ENCODE peak calls at places on chromosomes 7 and 10, in six cellular contexts. W, I, H, X, N and E are unnamed samples. For H3K27me3, the result is how much of the 10 kb centered on the place peaks cover.

GRCh38 chr7:4694653-4695335 is 12.7 kb downstream of the FOXK1 start:
- DNase-seq in W (no peak), I (no peak), H (no peak), X (no peak), N (peak), E (no peak)

GRCh38 chr10:70191161-70191770 is 21.0 kb upstream of the SAR1A start:
- DNase-seq in W (no peak), I (no peak), H (no peak), X (no peak), N (no peak), E (no peak)

GRCh38 chr10:75295901-75296441 is 60.2 kb upstream of the COMTD1 start:
- DNase-seq in W (no peak), I (no peak), H (no peak), X (no peak), N (no peak), E (no peak)

GRCh38 chr10:72121389-72121788 is 33.0 kb upstream of the SPOCK2 start:
- DNase-seq in W (no peak), I (no peak), H (no peak), X (no peak), N (no peak), E (no peak)

GRCh38 chr10:76020629-76021028 is 589.2 kb downstream of the LRMDA start:
- DNase-seq in W (no peak), I (no peak), H (no peak), X (no peak), N (no peak), E (no peak)

GRCh38 chr7:46934198-46934825 is 647.6 kb downstream of the TNS3 start:
- DNase-seq in W (no peak), I (no peak), H (no peak), X (no peak), N (no peak), E (no peak)

GRCh38 chr10:113907166-113907565 is 52.7 kb downstream of the NHLRC2 start:
- DNase-seq in W (no peak), I (no peak), H (no peak), X (no peak), N (no peak), E (no peak)

GRCh38 chr7:29969706-29970105 is 19.9 kb downstream of the SCRN1 start:
- DNase-seq in W (no peak), I (no peak), H (no peak), X (no peak), N (no peak), E (no peak)

GRCh38 chr10:28410420-28411135 is 107.7 kb upstream of the MPP7 start:
- DNase-seq in W (peak), I (no peak), H (no peak), X (no peak), N (no peak), E (no peak)

GRCh38 chr10:28790146-28790545 is 112.8 kb downstream of the BAMBI start:
- DNase-seq in W (no peak), I (no peak), H (no peak), X (no peak), N (no peak), E (no peak)

GRCh38 chr10:86291616-86292340 is 74.8 kb downstream of the GRID1 start:
- DNase-seq in W (no peak), I (no peak), H (no peak), X (no peak), N (peak), E (peak)

GRCh38 chr7:81802251-81802650 is 32.4 kb upstream of the HGF start:
- DNase-seq in W (no peak), I (no peak), H (no peak), X (no peak), N (no peak), E (no peak)

GRCh38 chr7:94311545-94311944 is 83.2 kb upstream of the COL1A2 start:
- DNase-seq in W (no peak), I (no peak), H (no peak), X (no peak), N (no peak), E (no peak)

GRCh38 chr7:134288265-134288664 is 28.5 kb downstream of the SLC35B4 start:
- DNase-seq in W (no peak), I (no peak), H (no peak), X (no peak), N (no peak), E (no peak)

GRCh38 chr10:22324413-22324812 is 3.5 kb downstream of the BMI1 start:
- DNase-seq in W (no peak), I (no peak), H (no peak), X (no peak), N (no peak), E (no peak)

GRCh38 chr10:119103687-119104652 is at the start of gene DENND10:
- DNase-seq in W (peak), I (peak), H (peak), X (peak), N (peak), E (peak)

GRCh38 chr7:102927303-102927933 is 14.6 kb downstream of the LRRC17 start:
- DNase-seq in W (no peak), I (no peak), H (no peak), X (no peak), N (no peak), E (no peak)

GRCh38 chr7:47945261-47946015 is 2.8 kb downstream of the PKD1L1 start:
- DNase-seq in W (peak), I (peak), H (peak), X (peak), N (peak), E (peak)

GRCh38 chr7:119974972-119975371 is 298.0 kb upstream of the KCND2 start:
- DNase-seq in W (no peak), I (no peak), H (no peak), X (no peak), N (no peak), E (no peak)

GRCh38 chr7:117164578-117164977 is 158.3 kb downstream of the WNT2 start:
- DNase-seq in W (no peak), I (no peak), H (no peak), X (no peak), N (no peak), E (no peak)

GRCh38 chr7:24718977-24719491 is 38.2 kb downstream of the GSDME start:
- DNase-seq in W (no peak), I (no peak), H (no peak), X (no peak), N (no peak), E (no peak)

GRCh38 chr7:118259115-118259514 is 34.6 kb downstream of the ANKRD7 start:
- DNase-seq in W (no peak), I (no peak), H (no peak), X (no peak), N (no peak), E (no peak)

GRCh38 chr10:102764340-102765257 is 20.9 kb downstream of the WBP1L start:
- DNase-seq in W (no peak), I (no peak), H (no peak), X (no peak), N (no peak), E (no peak)

GRCh38 chr7:74575083-74575803 is 82.3 kb upstream of the GTF2I start:
- DNase-seq in W (peak), I (no peak), H (peak), X (no peak), N (no peak), E (no peak)

GRCh38 chr10:117186832-117187615 is 10.3 kb upstream of the KCNK18 start:
- DNase-seq in W (no peak), I (no peak), H (no peak), X (no peak), N (no peak), E (no peak)

GRCh38 chr7:98423043-98423442 is 22.2 kb upstream of the BAIAP2L1 start:
- DNase-seq in W (no peak), I (no peak), H (peak), X (no peak), N (no peak), E (no peak)

GRCh38 chr10:80408198-80409085 is at the start of gene PRXL2A:
- DNase-seq in W (peak), I (peak), H (peak), X (peak), N (peak), E (peak)

GRCh38 chr10:118903251-118903650 is 126.3 kb upstream of the NANOS1 start:
- DNase-seq in W (no peak), I (no peak), H (no peak), X (no peak), N (no peak), E (no peak)

DNA sequence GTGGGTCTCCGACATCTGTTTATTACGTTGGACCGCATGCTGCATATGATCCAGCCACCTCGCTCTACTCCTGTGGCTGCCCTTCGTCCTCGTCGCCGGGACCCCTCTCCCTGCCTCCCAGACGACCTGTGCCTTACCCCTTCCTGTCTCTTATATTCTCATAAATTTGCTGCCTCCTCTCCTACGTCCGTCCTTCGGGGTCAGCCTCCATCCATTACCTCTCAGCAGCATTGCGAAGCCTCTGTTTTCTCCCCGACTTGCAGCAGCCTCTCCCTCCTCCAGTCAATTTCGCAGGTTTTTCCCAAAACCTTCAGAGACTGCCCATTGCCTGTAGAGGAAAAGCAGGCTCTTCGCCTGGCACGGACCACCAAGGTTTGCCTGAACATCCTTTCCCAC is 39.4 kb upstream of the LEP start:
- DNase-seq in W (no peak), I (no peak), H (no peak), X (no peak), N (no peak), E (no peak)
- H3K27me3 ChIP-seq in W (under half), I (under half), H (half or more), X (under half), N (under half), E (under half)

DNA sequence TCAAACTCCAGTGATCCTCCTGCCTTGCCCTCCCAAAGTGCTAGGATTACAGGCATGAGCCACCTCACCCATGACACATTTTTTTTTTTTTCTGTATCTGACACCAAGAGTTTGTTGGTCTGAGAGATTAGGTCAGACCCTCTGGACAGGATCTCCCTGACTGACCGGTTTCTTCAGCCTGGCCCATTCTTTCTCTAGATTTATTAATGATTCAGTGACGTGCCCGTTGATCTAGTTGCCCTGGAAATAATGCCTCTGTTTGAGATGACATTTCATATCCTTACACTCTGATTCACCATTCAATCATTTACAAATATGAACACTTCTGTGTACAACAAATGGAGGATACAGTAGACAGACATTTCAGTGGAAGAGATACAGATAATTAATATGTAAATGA is 1.4 kb upstream of the ZNF212 start:
- DNase-seq in W (no peak), I (no peak), H (no peak), X (no peak), N (no peak), E (no peak)
- H3K27ac ChIP-seq in W (no peak), I (no peak), H (no peak), X (no peak), N (no peak), E (no peak)

GRCh38 chr7:157633465-157634185 is 296.8 kb downstream of the DNAJB6 start:
- DNase-seq in W (no peak), I (no peak), H (no peak), X (no peak), N (no peak), E (no peak)
- H3K27me3 ChIP-seq in W (under half), I (under half), H (half or more), X (under half), N (under half), E (under half)

DNA sequence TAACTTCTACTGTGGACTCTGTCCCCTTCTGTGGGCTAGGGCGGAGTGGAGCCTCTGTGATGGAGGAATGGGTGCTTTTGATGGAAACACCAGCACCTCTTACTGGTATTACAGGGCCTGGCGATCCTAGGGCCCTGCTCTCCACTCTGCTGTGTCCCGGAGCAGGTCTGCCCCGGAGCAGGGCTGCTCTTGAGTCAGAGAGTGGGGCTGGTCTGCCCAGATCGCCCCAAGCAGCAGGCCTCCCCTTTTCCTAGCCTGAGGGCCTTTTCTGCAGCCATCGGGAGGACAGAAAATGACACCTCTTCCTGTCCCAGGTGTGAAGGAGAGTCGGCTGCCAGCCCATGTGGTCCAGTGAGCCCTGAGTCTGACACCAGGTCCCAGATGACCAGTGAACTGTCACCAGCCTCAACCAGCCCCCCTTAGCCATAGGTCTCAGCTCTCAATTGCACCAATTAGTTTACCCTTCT is 1.4 kb downstream of the ZNF282 start:
- DNase-seq in W (peak), I (no peak), H (peak), X (no peak), N (no peak), E (no peak)
- H3K27ac ChIP-seq in W (peak), I (peak), H (peak), X (peak), N (peak), E (no peak)

GRCh38 chr10:10798021-10798420 is 219.7 kb upstream of the CELF2 start:
- DNase-seq in W (no peak), I (no peak), H (no peak), X (no peak), N (peak), E (no peak)

GRCh38 chr10:10797467-10797866 is 220.2 kb upstream of the CELF2 start:
- DNase-seq in W (no peak), I (no peak), H (no peak), X (no peak), N (peak), E (no peak)

GRCh38 chr10:10796774-10797415 is 220.8 kb upstream of the CELF2 start:
- DNase-seq in W (no peak), I (no peak), H (no peak), X (no peak), N (no peak), E (no peak)

GRCh38 chr10:10794776-10795175 is 222.9 kb upstream of the CELF2 start:
- DNase-seq in W (peak), I (no peak), H (no peak), X (no peak), N (no peak), E (no peak)

DNA sequence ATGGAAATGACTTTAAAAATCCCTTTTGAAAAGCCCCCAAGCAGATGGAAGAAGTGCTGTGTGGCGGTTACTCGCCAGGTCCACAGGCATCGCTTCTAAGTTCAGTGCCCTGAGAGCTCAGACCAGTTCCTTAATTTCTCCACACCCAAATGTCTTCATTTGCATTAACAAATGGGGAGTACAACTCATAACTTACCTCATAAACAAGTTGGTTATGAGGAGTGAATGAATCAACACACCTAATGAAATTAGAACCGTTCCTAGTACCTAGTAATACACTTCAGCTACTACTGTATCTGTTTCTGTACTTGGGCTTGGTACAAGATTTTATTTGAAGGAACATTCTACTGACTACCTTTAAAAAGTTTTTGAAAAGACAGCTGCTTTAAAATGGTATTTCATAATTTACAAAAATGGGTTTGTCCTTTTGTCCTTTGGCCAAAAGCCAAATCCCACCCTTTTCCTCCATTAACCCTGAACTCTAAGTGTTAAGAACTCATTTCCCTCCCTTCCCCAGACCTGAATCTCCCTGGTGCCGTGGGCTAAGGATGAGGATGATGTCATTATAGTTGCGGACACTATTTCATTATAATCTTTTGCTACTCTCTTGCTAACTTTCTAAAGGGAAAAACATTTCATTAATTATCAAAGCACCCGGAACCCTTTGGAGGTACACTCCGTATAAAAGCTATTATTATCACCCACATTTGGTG is 221.5 kb upstream of the CELF2 start:
- DNase-seq in W (no peak), I (no peak), H (no peak), X (no peak), N (no peak), E (no peak)
- H3K27me3 ChIP-seq in W (under half), I (under half), H (under half), X (under half), N (under half), E (under half)

GRCh38 chr10:84452006-84452405 is 123.6 kb downstream of the CCSER2 start:
- DNase-seq in W (no peak), I (no peak), H (no peak), X (no peak), N (no peak), E (no peak)

GRCh38 chr10:84447701-84448400 is 119.5 kb downstream of the CCSER2 start:
- DNase-seq in W (no peak), I (no peak), H (no peak), X (no peak), N (no peak), E (no peak)
- H3K27ac ChIP-seq in W (no peak), I (no peak), H (no peak), X (no peak), N (no peak), E (no peak)

DNA sequence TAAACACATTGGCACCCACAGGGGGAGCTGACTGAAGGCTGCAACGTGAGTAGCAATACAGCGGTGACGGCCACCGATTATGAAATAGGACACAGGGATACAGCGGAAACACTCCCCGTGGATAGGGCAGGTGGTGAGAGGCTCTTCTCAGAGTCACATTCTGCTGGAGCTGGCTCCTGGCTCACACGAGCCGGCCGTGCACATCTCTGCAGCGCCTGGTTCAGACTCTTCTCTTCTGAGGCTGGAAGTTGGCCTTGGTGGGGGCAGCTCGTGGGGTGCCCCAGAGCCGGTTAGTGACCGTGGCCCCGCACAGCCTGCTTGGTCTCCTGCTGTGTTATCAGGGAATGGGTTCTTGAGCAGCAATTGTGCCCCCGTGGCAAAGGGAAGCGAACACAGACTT is 61.3 kb upstream of the EN2 start:
- DNase-seq in W (no peak), I (no peak), H (no peak), X (no peak), N (no peak), E (no peak)
- H3K27me3 ChIP-seq in W (under half), I (under half), H (half or more), X (under half), N (under half), E (under half)

DNA sequence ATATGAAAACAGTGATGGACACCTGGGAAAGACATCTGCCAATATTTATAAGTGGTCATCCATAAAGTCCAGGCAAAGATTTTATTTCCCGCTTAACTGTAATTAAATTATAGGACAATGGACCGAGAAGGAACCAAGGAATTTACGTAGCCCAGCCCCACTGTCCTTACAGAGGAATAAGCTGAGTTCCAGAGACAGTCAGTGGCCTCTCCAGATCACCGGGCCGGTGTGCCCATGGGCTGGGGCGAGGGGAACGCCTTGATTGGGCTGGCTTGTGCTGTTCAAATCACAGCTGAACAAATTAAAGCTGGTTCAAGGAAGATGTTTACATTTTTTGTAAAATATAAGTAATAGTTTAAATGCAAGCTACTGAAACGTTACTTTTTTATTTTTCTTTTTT is 40.7 kb downstream of the PFKP start:
- DNase-seq in W (no peak), I (no peak), H (no peak), X (no peak), N (no peak), E (no peak)
- H3K27ac ChIP-seq in W (no peak), I (no peak), H (no peak), X (peak), N (no peak), E (peak)